ENCODE peak calls at places on chromosome 14, in five cellular contexts. D is neural progenitor cell, R is GM23248, W is OCI-LY7, G is GM23338. B is an unnamed sample.

GRCh38 chr14:106842687-106843086 is 1316.3 kb downstream of the TMEM121 start:
- DNase-seq in D (no peak), R (no peak), W (peak), G (no peak), B (no peak)

GRCh38 chr14:67359319-67359774 is 257 bp downstream of the ATP6V1D start:
- DNase-seq in D (peak), R (peak), W (no peak), G (peak), B (no peak)

GRCh38 chr14:103340480-103341212 is 6.6 kb downstream of the EIF5 start:
- DNase-seq in D (no peak), R (no peak), W (no peak), G (no peak), B (no peak)

GRCh38 chr14:53180272-53181221 is 27.4 kb upstream of the DDHD1 start:
- DNase-seq in D (peak), R (peak), W (peak), G (peak), B (peak)

GRCh38 chr14:61589691-61590521 is 105.4 kb upstream of the HIF1A start:
- DNase-seq in D (peak), R (no peak), W (peak), G (no peak), B (no peak)

GRCh38 chr14:43005807-43006206 is 1399.1 kb downstream of the LRFN5 start:
- DNase-seq in D (no peak), R (peak), W (no peak), G (peak), B (no peak)

GRCh38 chr14:104277416-104278213 is 139.2 kb downstream of the KIF26A start:
- DNase-seq in D (no peak), R (no peak), W (no peak), G (no peak), B (no peak)

GRCh38 chr14:51547260-51547659 is 104.5 kb upstream of the FRMD6 start:
- DNase-seq in D (no peak), R (peak), W (no peak), G (no peak), B (peak)

GRCh38 chr14:69945905-69946304 is 66.7 kb downstream of the SMOC1 start:
- DNase-seq in D (no peak), R (no peak), W (no peak), G (no peak), B (no peak)

GRCh38 chr14:41280745-41281144 is 325.9 kb upstream of the LRFN5 start:
- DNase-seq in D (peak), R (peak), W (no peak), G (peak), B (no peak)

GRCh38 chr14:99540196-99541032 is 59.2 kb downstream of the CCNK start:
- DNase-seq in D (peak), R (no peak), W (no peak), G (no peak), B (no peak)

GRCh38 chr14:93893550-93894329 is 33.4 kb upstream of the FAM181A start:
- DNase-seq in D (peak), R (peak), W (no peak), G (peak), B (no peak)

GRCh38 chr14:99654235-99655000 is 9.5 kb downstream of the HHIPL1 start:
- DNase-seq in D (peak), R (peak), W (no peak), G (peak), B (no peak)

GRCh38 chr14:65840786-65841185 is 428.3 kb downstream of the FUT8 start:
- DNase-seq in D (no peak), R (peak), W (no peak), G (no peak), B (no peak)

GRCh38 chr14:50351016-50351415 is 38.9 kb downstream of the DMAC2L start:
- DNase-seq in D (no peak), R (peak), W (no peak), G (no peak), B (no peak)

GRCh38 chr14:34718750-34719304 is 4.4 kb upstream of the CFL2 start:
- DNase-seq in D (no peak), R (peak), W (no peak), G (no peak), B (no peak)

GRCh38 chr14:40447032-40447431 is 1014.8 kb upstream of the FBXO33 start:
- DNase-seq in D (peak), R (no peak), W (no peak), G (peak), B (no peak)

GRCh38 chr14:104794099-104794498 is 1.4 kb downstream of the AKT1 start:
- DNase-seq in D (peak), R (peak), W (peak), G (no peak), B (no peak)

GRCh38 chr14:56630707-56631106 is 51.1 kb downstream of the TMEM260 start:
- DNase-seq in D (no peak), R (peak), W (no peak), G (no peak), B (no peak)

GRCh38 chr14:95468416-95469133 is 47.9 kb downstream of the SYNE3 start:
- DNase-seq in D (no peak), R (no peak), W (no peak), G (no peak), B (no peak)

GRCh38 chr14:69853774-69854173 is 25.4 kb upstream of the SMOC1 start:
- DNase-seq in D (no peak), R (no peak), W (no peak), G (no peak), B (no peak)

GRCh38 chr14:100308112-100308792 is 2.0 kb upstream of the SLC25A29 start:
- DNase-seq in D (no peak), R (no peak), W (no peak), G (no peak), B (no peak)

GRCh38 chr14:77276295-77276935 is 5.4 kb upstream of the NGB start:
- DNase-seq in D (no peak), R (no peak), W (no peak), G (no peak), B (no peak)

GRCh38 chr14:104708606-104709268 is 15.3 kb upstream of the ADSS1 start:
- DNase-seq in D (peak), R (peak), W (peak), G (peak), B (no peak)

GRCh38 chr14:66746316-66747006 is 238.5 kb downstream of the GPHN start:
- DNase-seq in D (peak), R (peak), W (peak), G (peak), B (peak)

GRCh38 chr14:49993565-49993964 is 100.7 kb downstream of the ARF6 start:
- DNase-seq in D (no peak), R (no peak), W (no peak), G (no peak), B (no peak)

GRCh38 chr14:90966493-90966892 is 93.9 kb downstream of the RPS6KA5 start:
- DNase-seq in D (no peak), R (no peak), W (no peak), G (no peak), B (no peak)

GRCh38 chr14:37597538-37598084 is 2.2 kb downstream of the TTC6 start:
- DNase-seq in D (peak), R (peak), W (no peak), G (peak), B (no peak)

GRCh38 chr14:32345311-32345771 is 16.2 kb downstream of the AKAP6 start:
- DNase-seq in D (no peak), R (peak), W (no peak), G (no peak), B (no peak)

GRCh38 chr14:59347511-59347900 is 117.7 kb downstream of the GPR135 start:
- DNase-seq in D (no peak), R (no peak), W (peak), G (no peak), B (no peak)

GRCh38 chr14:60724080-60724618 is at the start of gene SIX4:
- DNase-seq in D (peak), R (peak), W (peak), G (peak), B (peak)

GRCh38 chr14:58533417-58533816 is 104.3 kb upstream of the DACT1 start:
- DNase-seq in D (peak), R (peak), W (no peak), G (no peak), B (no peak)

GRCh38 chr14:44612002-44612401 is 104.9 kb upstream of the FSCB start:
- DNase-seq in D (no peak), R (no peak), W (no peak), G (no peak), B (no peak)

GRCh38 chr14:104592292-104592672 is 12.3 kb downstream of the TMEM179 start:
- DNase-seq in D (no peak), R (no peak), W (no peak), G (no peak), B (no peak)

GRCh38 chr14:65927871-65928270 is 515.3 kb downstream of the FUT8 start:
- DNase-seq in D (peak), R (no peak), W (no peak), G (peak), B (no peak)

GRCh38 chr14:98840076-98840475 is 431.9 kb downstream of the BCL11B start:
- DNase-seq in D (no peak), R (no peak), W (no peak), G (no peak), B (no peak)

GRCh38 chr14:88986146-88986841 is 161.8 kb downstream of the TTC8 start:
- DNase-seq in D (no peak), R (peak), W (no peak), G (no peak), B (peak)
- TF ChIP-seq EZH2phosphoT487 in D (no peak), R (no peak), W (no peak), G (no peak), B (no peak)

GRCh38 chr14:92074555-92074954 is 31.8 kb downstream of the ATXN3 start:
- DNase-seq in D (no peak), R (no peak), W (no peak), G (no peak), B (no peak)
- TF ChIP-seq EZH2phosphoT487 in D (no peak), R (no peak), W (no peak), G (no peak), B (no peak)

DNA sequence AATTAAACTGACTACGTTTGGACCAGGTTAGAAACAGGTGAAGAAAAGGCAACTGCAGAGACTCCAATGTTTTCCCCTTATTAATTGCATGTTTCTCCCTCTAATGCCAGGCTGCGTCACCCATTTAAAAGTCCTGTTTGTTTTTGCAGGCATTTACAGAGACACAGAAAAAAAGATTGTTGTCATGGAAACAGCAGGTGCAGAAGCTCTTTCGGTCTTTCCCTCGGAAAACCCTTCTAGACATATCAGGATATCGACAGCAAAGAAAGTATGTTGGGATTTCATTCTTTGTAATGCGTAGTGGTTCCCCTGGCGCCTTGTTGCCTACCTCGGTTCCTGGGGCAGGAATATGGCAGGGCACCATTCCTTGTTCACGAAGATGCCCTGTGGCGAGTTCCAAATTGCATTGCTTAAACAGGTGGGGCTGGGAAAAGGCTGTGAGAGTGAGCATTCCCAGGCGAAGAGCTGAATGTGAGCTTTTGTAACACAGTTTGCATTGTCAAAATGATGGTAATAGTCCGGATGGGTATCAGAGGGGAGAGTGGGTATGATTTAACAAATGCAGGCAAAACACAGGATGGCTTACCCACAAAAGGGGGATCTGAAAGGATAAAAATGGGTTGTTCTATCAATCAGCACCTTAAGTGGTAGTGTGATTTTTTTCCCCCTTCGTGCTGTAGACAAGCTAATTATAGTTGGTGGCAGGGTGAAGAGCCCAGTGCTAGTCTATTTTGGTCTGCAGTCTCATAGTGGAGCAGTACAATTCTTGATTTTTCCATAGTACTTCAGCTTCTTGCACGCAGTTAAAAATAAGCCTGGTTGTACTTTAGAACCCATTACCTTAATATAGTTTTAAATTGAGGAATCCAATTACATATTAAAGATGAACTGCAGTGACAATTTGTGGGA is 132.4 kb downstream of the GCH1 start:
- DNase-seq in D (no peak), R (no peak), W (no peak), G (no peak), B (no peak)
- TF ChIP-seq EZH2phosphoT487 in D (no peak), R (no peak), W (no peak), G (no peak), B (no peak)

GRCh38 chr14:22903742-22904087 is 15.2 kb downstream of the RBM23 start:
- DNase-seq in D (no peak), R (no peak), W (no peak), G (no peak), B (no peak)
- TF ChIP-seq EZH2phosphoT487 in D (no peak), R (no peak), W (no peak), G (no peak), B (no peak)

DNA sequence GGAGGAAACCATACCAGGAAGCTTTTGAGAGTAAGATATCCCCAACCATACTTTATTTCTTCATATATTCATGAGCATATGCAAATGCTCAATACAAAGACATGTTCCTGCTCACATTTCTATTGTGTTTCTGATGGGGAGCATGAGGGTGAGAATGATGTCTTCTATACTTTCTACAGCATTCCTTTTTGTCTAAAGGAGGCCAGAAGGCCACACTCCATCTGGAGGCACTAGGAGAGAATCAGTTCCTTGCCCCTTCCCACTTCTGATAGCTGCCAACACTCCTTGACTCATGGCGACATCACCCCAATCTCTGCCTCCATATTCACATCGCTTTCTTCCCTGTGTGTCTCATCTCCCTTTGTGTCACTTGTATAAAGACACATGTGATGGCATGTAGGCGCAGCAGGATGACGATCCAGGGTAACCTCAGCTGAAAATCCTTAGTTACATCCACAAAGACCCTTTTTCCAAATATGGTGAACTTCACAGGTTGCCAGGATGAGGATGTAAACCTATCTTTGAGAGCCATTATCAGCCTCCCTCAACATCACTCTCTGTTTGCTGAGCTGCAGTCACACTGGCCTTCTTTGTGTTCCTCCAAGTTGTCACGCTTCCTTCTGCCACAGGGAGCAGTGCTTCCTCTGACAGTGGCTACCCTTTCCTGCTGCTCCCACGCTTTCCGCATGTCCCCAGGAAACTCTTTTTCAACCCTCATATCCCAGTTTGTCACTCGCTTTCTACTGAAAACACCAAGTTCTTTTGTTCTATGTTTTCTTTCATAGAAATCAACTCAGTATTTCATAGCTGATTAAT is 96.9 kb downstream of the STXBP6 start:
- DNase-seq in D (peak), R (no peak), W (no peak), G (peak), B (no peak)
- TF ChIP-seq EZH2phosphoT487 in D (no peak), R (no peak), W (no peak), G (no peak), B (no peak)